ENCODE peak calls at places on chromosomes 7 and 10, in six cellular contexts. One of them, this sample, is unnamed.

GRCh38 chr7:4724648-4725013 is 42.5 kb downstream of the FOXK1 start:
- DNase-seq in HCT116: no peak
- DNase-seq in Peyer's patch: no peak
- DNase-seq in transverse colon: no peak
- DNase-seq in uterus: peak; percentile 50
- DNase-seq in ovary: no peak
- DNase-seq in this sample: no peak

GRCh38 chr10:76509501-76509900 is 1078.1 kb downstream of the LRMDA start:
- DNase-seq in Peyer's patch: no peak
- DNase-seq in uterus: no peak
- DNase-seq in ovary: no peak
- DNase-seq in HCT116: no peak
- DNase-seq in transverse colon: no peak
- DNase-seq in this sample: no peak

GRCh38 chr10:4532467-4532866 is 293.5 kb upstream of the AKR1E2 start:
- DNase-seq in Peyer's patch: no peak
- DNase-seq in ovary: no peak
- DNase-seq in HCT116: no peak
- DNase-seq in uterus: no peak
- DNase-seq in transverse colon: no peak
- DNase-seq in this sample: no peak

GRCh38 chr10:112279482-112279881 is 3.7 kb upstream of the TECTB start:
- DNase-seq in transverse colon: no peak
- DNase-seq in HCT116: no peak
- DNase-seq in uterus: no peak
- DNase-seq in Peyer's patch: no peak
- DNase-seq in ovary: no peak
- DNase-seq in this sample: no peak

GRCh38 chr7:124152859-124153692 is 120.2 kb upstream of the TMEM229A start:
- DNase-seq in Peyer's patch: no peak
- DNase-seq in ovary: no peak
- DNase-seq in transverse colon: no peak
- DNase-seq in HCT116: peak; percentile 47
- DNase-seq in uterus: no peak
- DNase-seq in this sample: no peak

GRCh38 chr7:95141755-95142154 is 182.6 kb downstream of the PON1 start:
- DNase-seq in transverse colon: no peak
- DNase-seq in uterus: no peak
- DNase-seq in Peyer's patch: no peak
- DNase-seq in HCT116: no peak
- DNase-seq in ovary: no peak
- DNase-seq in this sample: no peak

GRCh38 chr7:91103365-91103764 is 160.9 kb upstream of the FZD1 start:
- DNase-seq in HCT116: no peak
- DNase-seq in Peyer's patch: no peak
- DNase-seq in ovary: no peak
- DNase-seq in uterus: no peak
- DNase-seq in transverse colon: no peak
- DNase-seq in this sample: no peak

GRCh38 chr7:33692956-33693355 is 212.4 kb upstream of the BMPER start:
- DNase-seq in uterus: no peak
- DNase-seq in HCT116: no peak
- DNase-seq in ovary: no peak
- DNase-seq in Peyer's patch: no peak
- DNase-seq in transverse colon: no peak
- DNase-seq in this sample: no peak

GRCh38 chr10:128995676-128996075 is 471.4 kb upstream of the MGMT start:
- DNase-seq in ovary: no peak
- DNase-seq in Peyer's patch: no peak
- DNase-seq in uterus: no peak
- DNase-seq in HCT116: no peak
- DNase-seq in transverse colon: no peak
- DNase-seq in this sample: no peak

GRCh38 chr10:5466451-5466996 is 32.8 kb downstream of the CALML5 start:
- DNase-seq in ovary: no peak
- DNase-seq in Peyer's patch: peak; percentile 72
- DNase-seq in HCT116: no peak
- DNase-seq in transverse colon: peak; percentile 82
- DNase-seq in uterus: peak; percentile 63
- DNase-seq in this sample: peak; percentile 90

GRCh38 chr10:89466599-89467035 is 52.2 kb downstream of the IFIT5 start:
- DNase-seq in ovary: no peak
- DNase-seq in transverse colon: no peak
- DNase-seq in HCT116: peak; percentile 44
- DNase-seq in Peyer's patch: no peak
- DNase-seq in uterus: no peak
- DNase-seq in this sample: peak; percentile 38

GRCh38 chr10:133143546-133143945 is 16.5 kb upstream of the KNDC1 start:
- DNase-seq in Peyer's patch: peak; percentile 24
- DNase-seq in transverse colon: no peak
- DNase-seq in HCT116: no peak
- DNase-seq in uterus: no peak
- DNase-seq in ovary: no peak
- DNase-seq in this sample: no peak

GRCh38 chr7:130960208-130960988 is 226.4 kb upstream of the KLF14 start:
- DNase-seq in HCT116: peak; percentile 87
- DNase-seq in transverse colon: no peak
- DNase-seq in Peyer's patch: no peak
- DNase-seq in ovary: no peak
- DNase-seq in uterus: no peak
- DNase-seq in this sample: peak; percentile 57

GRCh38 chr7:107233174-107233573 is 64.4 kb downstream of the HBP1 start:
- DNase-seq in Peyer's patch: no peak
- DNase-seq in HCT116: no peak
- DNase-seq in uterus: no peak
- DNase-seq in transverse colon: no peak
- DNase-seq in ovary: no peak
- DNase-seq in this sample: no peak

GRCh38 chr7:128136215-128136597 is 104.9 kb upstream of the LEP start:
- DNase-seq in Peyer's patch: no peak
- DNase-seq in uterus: no peak
- DNase-seq in ovary: no peak
- DNase-seq in HCT116: no peak
- DNase-seq in transverse colon: no peak
- DNase-seq in this sample: no peak

GRCh38 chr7:73865738-73866445 is 4.9 kb downstream of the TMEM270 start:
- DNase-seq in uterus: no peak
- DNase-seq in transverse colon: peak; percentile 37
- DNase-seq in Peyer's patch: no peak
- DNase-seq in HCT116: no peak
- DNase-seq in ovary: peak; percentile 44
- DNase-seq in this sample: peak; percentile 68

GRCh38 chr10:85612833-85613232 is 753.8 kb downstream of the GRID1 start:
- DNase-seq in transverse colon: no peak
- DNase-seq in Peyer's patch: no peak
- DNase-seq in HCT116: peak; percentile 8
- DNase-seq in ovary: no peak
- DNase-seq in uterus: no peak
- DNase-seq in this sample: no peak

GRCh38 chr7:92735707-92736106 is 100.7 kb downstream of the CDK6 start:
- DNase-seq in HCT116: no peak
- DNase-seq in transverse colon: no peak
- DNase-seq in ovary: no peak
- DNase-seq in uterus: no peak
- DNase-seq in Peyer's patch: no peak
- DNase-seq in this sample: no peak

GRCh38 chr10:81600185-81600584 is 274.8 kb upstream of the NRG3 start:
- DNase-seq in transverse colon: no peak
- DNase-seq in HCT116: no peak
- DNase-seq in uterus: no peak
- DNase-seq in Peyer's patch: no peak
- DNase-seq in ovary: no peak
- DNase-seq in this sample: no peak

GRCh38 chr10:46284286-46285229 is 2.2 kb upstream of the ANTXRL start:
- DNase-seq in Peyer's patch: peak; percentile 94
- DNase-seq in HCT116: peak; percentile 26
- DNase-seq in ovary: peak; percentile 73
- DNase-seq in uterus: peak; percentile 82
- DNase-seq in transverse colon: peak; percentile 93
- DNase-seq in this sample: peak; percentile 83
- TF ChIP-seq POLR2A in Peyer's patch: peak; percentile 18
- TF ChIP-seq POLR2A in HCT116: peak; percentile 27
- TF ChIP-seq POLR2A in ovary: no peak
- TF ChIP-seq POLR2A in uterus: peak; percentile 36
- TF ChIP-seq POLR2A in transverse colon: peak; percentile 31
- TF ChIP-seq POLR2A in this sample: peak; percentile 42

DNA sequence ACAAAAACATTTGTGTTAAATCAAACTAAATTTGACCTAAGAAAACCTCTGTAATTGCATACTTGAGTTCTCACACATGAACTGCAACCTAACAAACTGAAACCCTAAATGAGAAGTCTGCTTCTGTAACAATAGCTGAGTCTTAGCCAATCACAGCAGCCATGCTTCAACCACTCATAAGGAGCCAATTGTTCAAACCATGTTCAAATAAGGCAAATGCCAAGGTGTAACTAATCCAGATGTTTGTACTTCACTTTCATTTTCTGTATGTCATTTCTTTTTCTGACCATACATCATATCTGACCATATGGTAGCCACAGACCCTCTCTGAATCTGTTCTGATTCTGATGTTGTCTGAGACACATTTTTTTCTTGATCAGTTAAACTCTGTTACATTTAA is 47.5 kb upstream of the ANTXRL start:
- DNase-seq in ovary: no peak
- DNase-seq in uterus: no peak
- DNase-seq in Peyer's patch: no peak
- DNase-seq in HCT116: no peak
- DNase-seq in transverse colon: no peak
- DNase-seq in this sample: no peak
- H3K4me3 ChIP-seq in ovary: no peak overlapping the region
- H3K4me3 ChIP-seq in uterus: no peak overlapping the region
- H3K4me3 ChIP-seq in Peyer's patch: no peak overlapping the region
- H3K4me3 ChIP-seq in HCT116: no peak overlapping the region
- H3K4me3 ChIP-seq in transverse colon: no peak overlapping the region
- H3K4me3 ChIP-seq in this sample: no peak overlapping the region

DNA sequence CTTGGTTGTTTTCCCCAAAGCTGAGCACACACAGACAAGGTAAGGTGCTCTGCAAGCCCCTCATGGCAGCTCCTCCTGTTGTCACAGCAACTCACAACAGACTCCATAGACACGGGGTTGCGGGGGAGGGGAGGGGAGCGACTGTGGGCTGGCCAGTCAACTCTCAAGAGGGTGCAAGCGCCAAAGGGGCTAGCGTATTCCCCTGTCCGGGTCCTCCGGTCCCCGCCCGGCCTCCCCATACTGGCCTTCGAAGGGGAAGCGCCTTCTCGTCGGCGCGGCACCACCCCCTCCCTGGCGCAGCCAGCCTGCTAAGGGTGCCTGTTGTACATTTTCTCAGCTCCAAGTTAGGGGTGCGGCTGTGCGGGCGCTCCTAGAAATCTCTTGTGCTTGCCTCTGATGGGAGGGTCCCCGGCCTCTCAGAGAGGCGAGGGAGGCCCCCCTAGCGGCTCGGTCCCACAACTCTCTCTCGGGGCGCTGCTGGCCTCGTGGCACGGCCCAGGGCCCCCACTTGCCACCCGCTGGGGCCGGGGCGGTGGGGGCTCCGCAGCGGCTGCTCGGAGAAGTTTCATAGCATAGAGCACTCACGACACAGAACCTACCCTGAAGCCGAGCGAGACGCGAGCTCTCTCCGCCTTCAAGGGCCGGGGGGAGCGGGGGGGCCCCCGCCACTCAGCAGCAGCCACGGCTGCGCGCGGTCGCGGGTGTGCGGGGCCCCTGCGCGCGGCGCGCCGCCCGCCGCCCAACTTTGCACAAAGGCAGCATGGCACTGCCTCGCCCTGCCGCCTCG is 420 bp downstream of the RHOBTB1 start:
- DNase-seq in uterus: peak; percentile 78
- DNase-seq in Peyer's patch: peak; percentile 80
- DNase-seq in HCT116: peak; percentile 3
- DNase-seq in transverse colon: peak; percentile 55
- DNase-seq in ovary: peak; percentile 77
- DNase-seq in this sample: peak; percentile 72
- TF ChIP-seq POLR2A in uterus: peak; percentile 64
- TF ChIP-seq POLR2A in Peyer's patch: peak; percentile 10
- TF ChIP-seq POLR2A in HCT116: no peak
- TF ChIP-seq POLR2A in transverse colon: peak; percentile 17
- TF ChIP-seq POLR2A in ovary: peak; percentile 18
- TF ChIP-seq POLR2A in this sample: no peak

GRCh38 chr7:64795176-64795575 is 948 bp downstream of the ZNF138 start:
- DNase-seq in transverse colon: no peak
- DNase-seq in uterus: no peak
- DNase-seq in ovary: no peak
- DNase-seq in Peyer's patch: no peak
- DNase-seq in HCT116: no peak
- DNase-seq in this sample: no peak
- H3K4me3 ChIP-seq in transverse colon: peak overlapping the region; percentile 70
- H3K4me3 ChIP-seq in uterus: peak overlapping the region; percentile 77
- H3K4me3 ChIP-seq in ovary: peak overlapping the region; percentile 56
- H3K4me3 ChIP-seq in Peyer's patch: peak overlapping the region; percentile 63
- H3K4me3 ChIP-seq in HCT116: peak overlapping the region; percentile 77
- H3K4me3 ChIP-seq in this sample: no peak overlapping the region

DNA sequence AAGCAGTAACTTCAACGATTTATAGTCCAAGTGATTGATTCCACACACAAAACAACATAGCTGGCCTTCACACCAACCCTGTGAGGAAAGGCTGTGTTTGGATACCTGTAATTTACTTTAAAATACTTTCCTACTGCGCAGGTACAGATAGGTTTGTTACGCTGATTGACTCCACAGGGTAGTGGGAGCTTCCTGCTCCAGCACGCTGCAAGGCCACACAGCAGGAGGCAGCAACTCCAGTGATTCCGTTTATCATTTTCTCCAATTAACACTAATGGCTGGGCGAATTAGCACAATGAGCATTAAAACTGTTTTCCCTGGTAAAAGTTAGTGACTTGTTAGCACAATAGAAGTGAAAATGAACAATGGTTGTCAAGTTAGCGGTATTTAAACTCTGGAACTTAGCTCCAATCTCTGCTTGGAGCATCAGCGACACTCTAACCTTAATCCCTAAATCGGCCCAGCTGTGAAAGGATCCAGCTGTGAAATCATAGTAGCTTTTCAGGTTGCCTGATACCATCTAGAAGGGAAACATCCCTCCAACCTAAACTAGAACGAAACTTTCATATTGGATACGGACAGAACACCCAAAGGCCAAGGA is 945 bp downstream of the DCLRE1C start:
- DNase-seq in HCT116: no peak
- DNase-seq in uterus: no peak
- DNase-seq in transverse colon: no peak
- DNase-seq in ovary: no peak
- DNase-seq in Peyer's patch: no peak
- DNase-seq in this sample: no peak
- TF ChIP-seq POLR2A in HCT116: no peak
- TF ChIP-seq POLR2A in uterus: no peak
- TF ChIP-seq POLR2A in transverse colon: no peak
- TF ChIP-seq POLR2A in ovary: no peak
- TF ChIP-seq POLR2A in Peyer's patch: no peak
- TF ChIP-seq POLR2A in this sample: no peak

GRCh38 chr7:134890246-134891240 is 95.8 kb upstream of the AGBL3 start:
- DNase-seq in ovary: peak; percentile 68
- DNase-seq in transverse colon: no peak
- DNase-seq in HCT116: no peak
- DNase-seq in uterus: peak; percentile 51
- DNase-seq in Peyer's patch: no peak
- DNase-seq in this sample: no peak
- H3K4me3 ChIP-seq in ovary: peak overlapping the region; percentile 50
- H3K4me3 ChIP-seq in transverse colon: peak overlapping the region; percentile 17
- H3K4me3 ChIP-seq in HCT116: peak overlapping the region; percentile 75
- H3K4me3 ChIP-seq in uterus: peak overlapping the region; percentile 31
- H3K4me3 ChIP-seq in Peyer's patch: peak overlapping the region; percentile 39
- H3K4me3 ChIP-seq in this sample: no peak overlapping the region